ENCODE peak calls at places on chromosomes 12 and 14, in six cellular contexts. G, B, J, F, L and Z are unnamed samples.

GRCh38 chr14:95361373-95362179 is 41.9 kb upstream of the CLMN start:
- DNase-seq in G (peak; percentile 41), F (no peak), B (no peak), L (peak; percentile 32), J (no peak), Z (peak; percentile 9)

GRCh38 chr12:75863475-75863874 is 168.1 kb downstream of the PHLDA1 start:
- DNase-seq in F (no peak), L (no peak), B (no peak), G (no peak), J (no peak), Z (peak; percentile 7)

GRCh38 chr12:56142184-56142784 is 10.1 kb upstream of the MYL6B start:
- DNase-seq in J (no peak), B (no peak), F (no peak), G (no peak), L (no peak), Z (no peak)

GRCh38 chr12:95336387-95337067 is 118.9 kb downstream of the VEZT start:
- DNase-seq in L (no peak), B (no peak), G (peak; percentile 87), F (peak; percentile 92), J (peak; percentile 80), Z (peak; percentile 60)

GRCh38 chr14:75277796-75278421 is 719 bp upstream of the FOS start:
- DNase-seq in G (no peak), L (no peak), J (peak; percentile 10), F (no peak), B (no peak), Z (no peak)

GRCh38 chr14:100820945-100821344 is 5.0 kb upstream of the MEG3 start:
- DNase-seq in B (no peak), J (no peak), F (no peak), L (no peak), G (no peak), Z (no peak)

GRCh38 chr14:68191567-68192321 is 372.2 kb downstream of the RAD51B start:
- DNase-seq in L (no peak), B (no peak), F (no peak), J (no peak), G (no peak), Z (no peak)

GRCh38 chr12:104736307-104736706 is 221.8 kb downstream of the SLC41A2 start:
- DNase-seq in L (no peak), G (peak; percentile 92), B (no peak), F (peak; percentile 88), J (peak; percentile 80), Z (peak; percentile 81)

GRCh38 chr12:107650977-107651376 is 34.6 kb upstream of the PWP1 start:
- DNase-seq in J (no peak), B (no peak), L (no peak), F (no peak), G (no peak), Z (no peak)

GRCh38 chr14:101175731-101176534 is 272.4 kb upstream of the RTL1 start:
- DNase-seq in F (no peak), L (no peak), G (no peak), J (no peak), B (no peak), Z (no peak)

GRCh38 chr12:51672334-51672733 is 81.3 kb downstream of the SCN8A start:
- DNase-seq in F (no peak), G (peak; percentile 36), L (no peak), B (no peak), J (no peak), Z (peak; percentile 12)

GRCh38 chr14:70735043-70735442 is 74.3 kb downstream of the MAP3K9 start:
- DNase-seq in J (no peak), B (no peak), L (no peak), G (no peak), F (no peak), Z (no peak)

GRCh38 chr12:26636710-26637328 is 196.2 kb downstream of the ITPR2 start:
- DNase-seq in B (no peak), G (peak; percentile 31), L (no peak), J (no peak), F (peak; percentile 33), Z (peak; percentile 34)

GRCh38 chr12:69473229-69473628 is 3.0 kb downstream of the FRS2 start:
- DNase-seq in F (no peak), B (no peak), J (no peak), L (no peak), G (no peak), Z (no peak)

GRCh38 chr12:59077153-59077930 is 157.0 kb upstream of the LRIG3 start:
- DNase-seq in F (no peak), B (no peak), L (no peak), J (no peak), G (peak; percentile 14), Z (peak; percentile 57)

GRCh38 chr14:67446371-67447032 is 34.5 kb upstream of the PLEK2 start:
- DNase-seq in L (no peak), F (no peak), B (no peak), G (no peak), J (no peak), Z (peak; percentile 42)